ENCODE peak calls at places on chromosomes 5 and 9, in four cellular contexts. W, N, B and Y are unnamed samples.

GRCh38 chr5:117539692-117540091 is 965.1 kb upstream of the SEMA6A start:
- DNase-seq in W (no peak), N (no peak), B (no peak), Y (no peak)

GRCh38 chr5:77841616-77842015 is 65.5 kb upstream of the TBCA start:
- DNase-seq in W (no peak), N (no peak), B (no peak), Y (no peak)

GRCh38 chr5:91151947-91152346 is 231.2 kb downstream of the ARRDC3 start:
- DNase-seq in W (no peak), N (no peak), B (peak; percentile 25), Y (no peak)

GRCh38 chr5:164137095-164137494 is 631.7 kb downstream of the MAT2B start:
- DNase-seq in W (no peak), N (no peak), B (no peak), Y (no peak)

GRCh38 chr9:99832558-99832864 is 10.8 kb downstream of the NR4A3 start:
- DNase-seq in W (no peak), N (no peak), B (no peak), Y (no peak)

GRCh38 chr5:68505917-68506860 is 290.6 kb downstream of the PIK3R1 start:
- DNase-seq in W (no peak), N (no peak), B (no peak), Y (peak; percentile 12)

GRCh38 chr5:61311836-61312808 is 19.9 kb upstream of the ZSWIM6 start:
- DNase-seq in W (no peak), N (no peak), B (no peak), Y (no peak)

GRCh38 chr5:135880278-135880677 is 15.4 kb downstream of the IL9 start:
- DNase-seq in W (no peak), N (no peak), B (peak; percentile 16), Y (peak; percentile 44)

GRCh38 chr9:136533775-136534157 is 12.1 kb downstream of the NOTCH1 start:
- DNase-seq in W (peak; percentile 48), N (no peak), B (peak; percentile 73), Y (peak; percentile 57)

GRCh38 chr5:148090780-148091221 is 27.0 kb downstream of the SPINK5 start:
- DNase-seq in W (no peak), N (no peak), B (no peak), Y (no peak)

GRCh38 chr9:84567776-84568175 is 101.8 kb upstream of the NTRK2 start:
- DNase-seq in W (no peak), N (no peak), B (no peak), Y (no peak)

GRCh38 chr5:45109062-45109461 is 300.3 kb downstream of the MRPS30 start:
- DNase-seq in W (no peak), N (no peak), B (no peak), Y (no peak)

GRCh38 chr5:108164574-108164973 is 217.3 kb downstream of the FBXL17 start:
- DNase-seq in W (no peak), N (no peak), B (no peak), Y (no peak)

GRCh38 chr5:169650701-169651331 is 13.7 kb downstream of the DOCK2 start:
- DNase-seq in W (no peak), N (no peak), B (no peak), Y (no peak)

GRCh38 chr5:10424124-10424731 is 17.5 kb upstream of the ROPN1L start:
- DNase-seq in W (no peak), N (no peak), B (no peak), Y (peak; percentile 22)

GRCh38 chr5:115599502-115599901 is 2.8 kb downstream of the TICAM2 start:
- DNase-seq in W (no peak), N (no peak), B (no peak), Y (peak; percentile 27)

GRCh38 chr5:112878760-112879159 is 17.7 kb downstream of the SRP19 start:
- DNase-seq in W (no peak), N (no peak), B (no peak), Y (no peak)